ENCODE peak calls at places on chromosome 15, in four cellular contexts. One of them, this sample, is unnamed.

GRCh38 chr15:49758856-49759255 is 138.0 kb downstream of the DTWD1 start:
- DNase-seq in neural crest cell: no peak
- DNase-seq in OCI-LY7: no peak
- DNase-seq in stimulated activated CD8-positive, alpha-beta memory T cell treated with anti-CD3 and anti-CD28 coated beads, Interleukin-4, amount 100 ng/mL, for 4 hours: no peak
- DNase-seq in this sample: no peak

GRCh38 chr15:99472416-99473145 is 93.2 kb upstream of the MEF2A start:
- DNase-seq in neural crest cell: no peak
- DNase-seq in OCI-LY7: no peak
- DNase-seq in stimulated activated CD8-positive, alpha-beta memory T cell treated with anti-CD3 and anti-CD28 coated beads, Interleukin-4, amount 100 ng/mL, for 4 hours: no peak
- DNase-seq in this sample: no peak

GRCh38 chr15:77500986-77501385 is 80.3 kb downstream of the HMG20A start:
- DNase-seq in neural crest cell: no peak
- DNase-seq in OCI-LY7: no peak
- DNase-seq in stimulated activated CD8-positive, alpha-beta memory T cell treated with anti-CD3 and anti-CD28 coated beads, Interleukin-4, amount 100 ng/mL, for 4 hours: no peak
- DNase-seq in this sample: no peak

GRCh38 chr15:96416934-96417759 is 86.6 kb downstream of the NR2F2 start:
- DNase-seq in neural crest cell: no peak
- DNase-seq in OCI-LY7: no peak
- DNase-seq in stimulated activated CD8-positive, alpha-beta memory T cell treated with anti-CD3 and anti-CD28 coated beads, Interleukin-4, amount 100 ng/mL, for 4 hours: no peak
- DNase-seq in this sample: no peak

GRCh38 chr15:33344530-33344929 is 33.8 kb downstream of the RYR3 start:
- DNase-seq in neural crest cell: no peak
- DNase-seq in OCI-LY7: no peak
- DNase-seq in stimulated activated CD8-positive, alpha-beta memory T cell treated with anti-CD3 and anti-CD28 coated beads, Interleukin-4, amount 100 ng/mL, for 4 hours: no peak
- DNase-seq in this sample: no peak

GRCh38 chr15:77798847-77799246 is 166.1 kb upstream of the LINGO1 start:
- DNase-seq in neural crest cell: no peak
- DNase-seq in OCI-LY7: no peak
- DNase-seq in stimulated activated CD8-positive, alpha-beta memory T cell treated with anti-CD3 and anti-CD28 coated beads, Interleukin-4, amount 100 ng/mL, for 4 hours: no peak
- DNase-seq in this sample: no peak

GRCh38 chr15:69478259-69478687 is 25.7 kb downstream of the RPLP1 start:
- DNase-seq in neural crest cell: peak; percentile 75
- DNase-seq in OCI-LY7: peak; percentile 57
- DNase-seq in stimulated activated CD8-positive, alpha-beta memory T cell treated with anti-CD3 and anti-CD28 coated beads, Interleukin-4, amount 100 ng/mL, for 4 hours: peak; percentile 21
- DNase-seq in this sample: no peak

GRCh38 chr15:69357773-69358765 is 56.1 kb upstream of the KIF23 start:
- DNase-seq in neural crest cell: peak; percentile 18
- DNase-seq in OCI-LY7: no peak
- DNase-seq in stimulated activated CD8-positive, alpha-beta memory T cell treated with anti-CD3 and anti-CD28 coated beads, Interleukin-4, amount 100 ng/mL, for 4 hours: no peak
- DNase-seq in this sample: no peak

GRCh38 chr15:59203026-59203425 is 3.6 kb upstream of the LDHAL6B start:
- DNase-seq in neural crest cell: no peak
- DNase-seq in OCI-LY7: no peak
- DNase-seq in stimulated activated CD8-positive, alpha-beta memory T cell treated with anti-CD3 and anti-CD28 coated beads, Interleukin-4, amount 100 ng/mL, for 4 hours: no peak
- DNase-seq in this sample: no peak

GRCh38 chr15:34813446-34814190 is 18.3 kb upstream of the ACTC1 start:
- DNase-seq in neural crest cell: no peak
- DNase-seq in OCI-LY7: no peak
- DNase-seq in stimulated activated CD8-positive, alpha-beta memory T cell treated with anti-CD3 and anti-CD28 coated beads, Interleukin-4, amount 100 ng/mL, for 4 hours: no peak
- DNase-seq in this sample: no peak

GRCh38 chr15:57401546-57401945 is 25.2 kb downstream of the CGNL1 start:
- DNase-seq in neural crest cell: no peak
- DNase-seq in OCI-LY7: no peak
- DNase-seq in stimulated activated CD8-positive, alpha-beta memory T cell treated with anti-CD3 and anti-CD28 coated beads, Interleukin-4, amount 100 ng/mL, for 4 hours: no peak
- DNase-seq in this sample: no peak

GRCh38 chr15:101037090-101037830 is 118.1 kb downstream of the LRRK1 start:
- DNase-seq in neural crest cell: no peak
- DNase-seq in OCI-LY7: no peak
- DNase-seq in stimulated activated CD8-positive, alpha-beta memory T cell treated with anti-CD3 and anti-CD28 coated beads, Interleukin-4, amount 100 ng/mL, for 4 hours: no peak
- DNase-seq in this sample: no peak

GRCh38 chr15:70625438-70625837 is 137.9 kb downstream of the UACA start:
- DNase-seq in neural crest cell: no peak
- DNase-seq in OCI-LY7: no peak
- DNase-seq in stimulated activated CD8-positive, alpha-beta memory T cell treated with anti-CD3 and anti-CD28 coated beads, Interleukin-4, amount 100 ng/mL, for 4 hours: no peak
- DNase-seq in this sample: no peak

GRCh38 chr15:82575335-82575734 is 35.1 kb upstream of the RPS17 start:
- DNase-seq in neural crest cell: no peak
- DNase-seq in OCI-LY7: no peak
- DNase-seq in stimulated activated CD8-positive, alpha-beta memory T cell treated with anti-CD3 and anti-CD28 coated beads, Interleukin-4, amount 100 ng/mL, for 4 hours: no peak
- DNase-seq in this sample: no peak

GRCh38 chr15:87461621-87462020 is 794.9 kb downstream of the NTRK3 start:
- DNase-seq in neural crest cell: no peak
- DNase-seq in OCI-LY7: no peak
- DNase-seq in stimulated activated CD8-positive, alpha-beta memory T cell treated with anti-CD3 and anti-CD28 coated beads, Interleukin-4, amount 100 ng/mL, for 4 hours: no peak
- DNase-seq in this sample: no peak

GRCh38 chr15:23628612-23629233 is 18.9 kb downstream of the MAGEL2 start:
- DNase-seq in neural crest cell: no peak
- DNase-seq in OCI-LY7: no peak
- DNase-seq in stimulated activated CD8-positive, alpha-beta memory T cell treated with anti-CD3 and anti-CD28 coated beads, Interleukin-4, amount 100 ng/mL, for 4 hours: no peak
- DNase-seq in this sample: no peak

GRCh38 chr15:90774731-90775521 is 57.8 kb downstream of the BLM start:
- DNase-seq in neural crest cell: no peak
- DNase-seq in OCI-LY7: no peak
- DNase-seq in stimulated activated CD8-positive, alpha-beta memory T cell treated with anti-CD3 and anti-CD28 coated beads, Interleukin-4, amount 100 ng/mL, for 4 hours: no peak
- DNase-seq in this sample: peak; percentile 58

GRCh38 chr15:37109952-37110630 is 9.7 kb upstream of the MEIS2 start:
- DNase-seq in neural crest cell: no peak
- DNase-seq in OCI-LY7: no peak
- DNase-seq in stimulated activated CD8-positive, alpha-beta memory T cell treated with anti-CD3 and anti-CD28 coated beads, Interleukin-4, amount 100 ng/mL, for 4 hours: no peak
- DNase-seq in this sample: no peak

GRCh38 chr15:85726446-85726845 is 68.3 kb downstream of the KLHL25 start:
- DNase-seq in neural crest cell: no peak
- DNase-seq in OCI-LY7: no peak
- DNase-seq in stimulated activated CD8-positive, alpha-beta memory T cell treated with anti-CD3 and anti-CD28 coated beads, Interleukin-4, amount 100 ng/mL, for 4 hours: no peak
- DNase-seq in this sample: no peak

GRCh38 chr15:92617197-92618037 is 38.2 kb downstream of the FAM174B start:
- DNase-seq in neural crest cell: no peak
- DNase-seq in OCI-LY7: no peak
- DNase-seq in stimulated activated CD8-positive, alpha-beta memory T cell treated with anti-CD3 and anti-CD28 coated beads, Interleukin-4, amount 100 ng/mL, for 4 hours: no peak
- DNase-seq in this sample: peak; percentile 13

GRCh38 chr15:91102546-91103330 is 2.7 kb downstream of the SV2B start:
- DNase-seq in neural crest cell: no peak
- DNase-seq in OCI-LY7: no peak
- DNase-seq in stimulated activated CD8-positive, alpha-beta memory T cell treated with anti-CD3 and anti-CD28 coated beads, Interleukin-4, amount 100 ng/mL, for 4 hours: no peak
- DNase-seq in this sample: no peak

GRCh38 chr15:80459380-80459779 is 55.2 kb downstream of the ARNT2 start:
- DNase-seq in neural crest cell: no peak
- DNase-seq in OCI-LY7: no peak
- DNase-seq in stimulated activated CD8-positive, alpha-beta memory T cell treated with anti-CD3 and anti-CD28 coated beads, Interleukin-4, amount 100 ng/mL, for 4 hours: no peak
- DNase-seq in this sample: no peak

GRCh38 chr15:40528801-40529200 is 36.0 kb downstream of the CCDC32 start:
- DNase-seq in neural crest cell: no peak
- DNase-seq in OCI-LY7: no peak
- DNase-seq in stimulated activated CD8-positive, alpha-beta memory T cell treated with anti-CD3 and anti-CD28 coated beads, Interleukin-4, amount 100 ng/mL, for 4 hours: no peak
- DNase-seq in this sample: no peak

GRCh38 chr15:67148196-67148701 is 82.8 kb downstream of the SMAD3 start:
- DNase-seq in neural crest cell: no peak
- DNase-seq in OCI-LY7: peak; percentile 45
- DNase-seq in stimulated activated CD8-positive, alpha-beta memory T cell treated with anti-CD3 and anti-CD28 coated beads, Interleukin-4, amount 100 ng/mL, for 4 hours: no peak
- DNase-seq in this sample: no peak

GRCh38 chr15:41559489-41560177 is 621 bp downstream of the TYRO3 start:
- DNase-seq in neural crest cell: no peak
- DNase-seq in OCI-LY7: no peak
- DNase-seq in stimulated activated CD8-positive, alpha-beta memory T cell treated with anti-CD3 and anti-CD28 coated beads, Interleukin-4, amount 100 ng/mL, for 4 hours: no peak
- DNase-seq in this sample: no peak

GRCh38 chr15:42409011-42409410 is 49.7 kb downstream of the CAPN3 start:
- DNase-seq in neural crest cell: no peak
- DNase-seq in OCI-LY7: no peak
- DNase-seq in stimulated activated CD8-positive, alpha-beta memory T cell treated with anti-CD3 and anti-CD28 coated beads, Interleukin-4, amount 100 ng/mL, for 4 hours: no peak
- DNase-seq in this sample: no peak

GRCh38 chr15:22806664-22807063 is 20.2 kb downstream of the NIPA1 start:
- DNase-seq in neural crest cell: no peak
- DNase-seq in OCI-LY7: no peak
- DNase-seq in stimulated activated CD8-positive, alpha-beta memory T cell treated with anti-CD3 and anti-CD28 coated beads, Interleukin-4, amount 100 ng/mL, for 4 hours: no peak
- DNase-seq in this sample: no peak

GRCh38 chr15:50339717-50340116 is 15.3 kb downstream of the GABPB1 start:
- DNase-seq in neural crest cell: no peak
- DNase-seq in OCI-LY7: no peak
- DNase-seq in stimulated activated CD8-positive, alpha-beta memory T cell treated with anti-CD3 and anti-CD28 coated beads, Interleukin-4, amount 100 ng/mL, for 4 hours: no peak
- DNase-seq in this sample: no peak

GRCh38 chr15:38266247-38266996 is 13.8 kb downstream of the SPRED1 start:
- DNase-seq in neural crest cell: no peak
- DNase-seq in OCI-LY7: no peak
- DNase-seq in stimulated activated CD8-positive, alpha-beta memory T cell treated with anti-CD3 and anti-CD28 coated beads, Interleukin-4, amount 100 ng/mL, for 4 hours: no peak
- DNase-seq in this sample: no peak

GRCh38 chr15:72174551-72175165 is 22.9 kb downstream of the GRAMD2A start:
- DNase-seq in neural crest cell: no peak
- DNase-seq in OCI-LY7: no peak
- DNase-seq in stimulated activated CD8-positive, alpha-beta memory T cell treated with anti-CD3 and anti-CD28 coated beads, Interleukin-4, amount 100 ng/mL, for 4 hours: no peak
- DNase-seq in this sample: no peak

GRCh38 chr15:89121414-89121813 is 33.2 kb downstream of the ABHD2 start:
- DNase-seq in neural crest cell: no peak
- DNase-seq in OCI-LY7: no peak
- DNase-seq in stimulated activated CD8-positive, alpha-beta memory T cell treated with anti-CD3 and anti-CD28 coated beads, Interleukin-4, amount 100 ng/mL, for 4 hours: no peak
- DNase-seq in this sample: no peak

GRCh38 chr15:100112636-100113305 is 229.0 kb downstream of the ADAMTS17 start:
- DNase-seq in neural crest cell: no peak
- DNase-seq in OCI-LY7: no peak
- DNase-seq in stimulated activated CD8-positive, alpha-beta memory T cell treated with anti-CD3 and anti-CD28 coated beads, Interleukin-4, amount 100 ng/mL, for 4 hours: no peak
- DNase-seq in this sample: no peak

GRCh38 chr15:74134387-74135027 is 4.1 kb downstream of the ISLR2 start:
- DNase-seq in neural crest cell: peak; percentile 62
- DNase-seq in OCI-LY7: no peak
- DNase-seq in stimulated activated CD8-positive, alpha-beta memory T cell treated with anti-CD3 and anti-CD28 coated beads, Interleukin-4, amount 100 ng/mL, for 4 hours: no peak
- DNase-seq in this sample: no peak

GRCh38 chr15:31399544-31400171 is 73.0 kb downstream of the KLF13 start:
- DNase-seq in neural crest cell: no peak
- DNase-seq in OCI-LY7: no peak
- DNase-seq in stimulated activated CD8-positive, alpha-beta memory T cell treated with anti-CD3 and anti-CD28 coated beads, Interleukin-4, amount 100 ng/mL, for 4 hours: no peak
- DNase-seq in this sample: no peak

GRCh38 chr15:49731187-49731828 is 110.5 kb downstream of the DTWD1 start:
- DNase-seq in neural crest cell: no peak
- DNase-seq in OCI-LY7: no peak
- DNase-seq in stimulated activated CD8-positive, alpha-beta memory T cell treated with anti-CD3 and anti-CD28 coated beads, Interleukin-4, amount 100 ng/mL, for 4 hours: no peak
- DNase-seq in this sample: no peak

GRCh38 chr15:40105517-40106202 is 3.0 kb downstream of the BMF start:
- DNase-seq in neural crest cell: no peak
- DNase-seq in OCI-LY7: no peak
- DNase-seq in stimulated activated CD8-positive, alpha-beta memory T cell treated with anti-CD3 and anti-CD28 coated beads, Interleukin-4, amount 100 ng/mL, for 4 hours: no peak
- DNase-seq in this sample: no peak

GRCh38 chr15:77838595-77838994 is 205.9 kb upstream of the LINGO1 start:
- DNase-seq in neural crest cell: no peak
- DNase-seq in OCI-LY7: no peak
- DNase-seq in stimulated activated CD8-positive, alpha-beta memory T cell treated with anti-CD3 and anti-CD28 coated beads, Interleukin-4, amount 100 ng/mL, for 4 hours: no peak
- DNase-seq in this sample: no peak

GRCh38 chr15:39553947-39554731 is 26.7 kb upstream of the THBS1 start:
- DNase-seq in neural crest cell: no peak
- DNase-seq in OCI-LY7: no peak
- DNase-seq in stimulated activated CD8-positive, alpha-beta memory T cell treated with anti-CD3 and anti-CD28 coated beads, Interleukin-4, amount 100 ng/mL, for 4 hours: no peak
- DNase-seq in this sample: no peak